ENCODE peak calls at places on chromosomes 1 and 21, in five cellular contexts. J is AML-193, L is naive B cell, K is cerebellar cortex, R is RCC 7860. V is an unnamed sample.

GRCh38 chr1:211695135-211695816 is 19.9 kb upstream of the NEK2 start:
- DNase-seq in J (no peak), L (no peak), K (no peak), R (no peak), V (no peak)

GRCh38 chr1:107220036-107220435 is 79.2 kb downstream of the NTNG1 start:
- DNase-seq in J (no peak), L (no peak), K (no peak), R (no peak), V (no peak)

GRCh38 chr1:65264197-65264929 is 45.0 kb upstream of the DNAJC6 start:
- DNase-seq in J (no peak), L (no peak), K (peak; percentile 96), R (no peak), V (peak; percentile 64)

GRCh38 chr1:183995322-183996035 is 42.0 kb downstream of the COLGALT2 start:
- DNase-seq in J (no peak), L (no peak), K (no peak), R (no peak), V (no peak)

GRCh38 chr1:206489980-206490534 is 17.3 kb upstream of the RASSF5 start:
- DNase-seq in J (peak; percentile 56), L (peak; percentile 48), K (peak; percentile 74), R (peak; percentile 40), V (peak; percentile 79)

GRCh38 chr1:198167436-198167934 is 10.7 kb downstream of the NEK7 start:
- DNase-seq in J (no peak), L (peak; percentile 33), K (no peak), R (peak; percentile 62), V (peak; percentile 54)

GRCh38 chr1:11777653-11778322 is 15.8 kb downstream of the C1orf167 start:
- DNase-seq in J (no peak), L (no peak), K (no peak), R (no peak), V (no peak)

GRCh38 chr1:93716974-93717373 is 35.3 kb upstream of the BCAR3 start:
- DNase-seq in J (no peak), L (no peak), K (no peak), R (peak; percentile 54), V (peak; percentile 39)

GRCh38 chr21:36783612-36784383 is 84.9 kb downstream of the SIM2 start:
- DNase-seq in J (no peak), L (no peak), K (no peak), R (peak; percentile 97), V (peak; percentile 76)

GRCh38 chr1:245716561-245716960 is 561.8 kb downstream of the KIF26B start:
- DNase-seq in J (no peak), L (no peak), K (no peak), R (no peak), V (no peak)

GRCh38 chr1:108502138-108502537 is 52.0 kb downstream of the NBPF6 start:
- DNase-seq in J (no peak), L (no peak), K (no peak), R (no peak), V (no peak)

GRCh38 chr1:42164551-42165420 is at the start of gene GUCA2A:
- DNase-seq in J (no peak), L (no peak), K (no peak), R (no peak), V (no peak)

GRCh38 chr1:74830736-74831135 is 97.8 kb downstream of the TYW3 start:
- DNase-seq in J (no peak), L (no peak), K (no peak), R (no peak), V (no peak)

GRCh38 chr1:85201340-85202091 is 700 bp upstream of the SYDE2 start:
- DNase-seq in J (no peak), L (peak; percentile 72), K (peak; percentile 34), R (peak; percentile 59), V (peak; percentile 77)

GRCh38 chr1:26350701-26351590 is 3.0 kb downstream of the CRYBG2 start:
- DNase-seq in J (no peak), L (no peak), K (no peak), R (peak; percentile 87), V (peak; percentile 62)

GRCh38 chr1:25866288-25866687 is 7.0 kb upstream of the AUNIP start:
- DNase-seq in J (no peak), L (no peak), K (no peak), R (no peak), V (no peak)

GRCh38 chr1:199029401-199029800 is 390.6 kb downstream of the PTPRC start:
- DNase-seq in J (no peak), L (no peak), K (no peak), R (peak; percentile 54), V (peak; percentile 7)

GRCh38 chr1:54565113-54565501 is 17.1 kb downstream of the ACOT11 start:
- DNase-seq in J (no peak), L (no peak), K (no peak), R (no peak), V (no peak)

GRCh38 chr1:172973424-172973823 is 77.3 kb downstream of the TNFSF18 start:
- DNase-seq in J (no peak), L (no peak), K (no peak), R (no peak), V (no peak)

GRCh38 chr1:3564921-3565831 is 46.1 kb downstream of the MEGF6 start:
- DNase-seq in J (no peak), L (peak; percentile 37), K (peak; percentile 13), R (no peak), V (peak; percentile 14)

GRCh38 chr21:41895643-41896493 is 16.7 kb upstream of the PRDM15 start:
- DNase-seq in J (no peak), L (peak; percentile 41), K (no peak), R (no peak), V (no peak)

GRCh38 chr1:238738942-238739341 is 647.4 kb upstream of the CHRM3 start:
- DNase-seq in J (no peak), L (no peak), K (no peak), R (no peak), V (peak; percentile 3)

V was measured in ACHN.